ENCODE peak calls at places on chromosome 7, in eight cellular contexts. G is brain microvascular endothelial cell; V is mucosa of gallbladder; P is EH; L is Right ventricle myocardium superior; Y is stimulated activated naive B cell treated with anti-CD40 and anti-IgM and Interleukin-4, amounts not matched to agents 10 μg/mL and 1 μg/mL and 100 μg/mL, for 72 hours; W is stimulated activated CD4-positive, alpha-beta T cell treated with anti-CD3 and anti-CD28 coated beads, Interleukin-12 subunit alpha, Interleukin-12 subunit beta, amount 100 ng/mL, for 24 hours; M is LHCN-M2. I is an unnamed sample.

GRCh38 chr7:19773361-19773760 is at the start of gene TMEM196:
- DNase-seq in G (no peak), V (no peak), P (no peak), L (no peak), Y (no peak), W (no peak), M (no peak), I (no peak)

GRCh38 chr7:121334875-121335648 is 6.3 kb downstream of the WNT16 start:
- DNase-seq in G (no peak), V (no peak), P (peak), L (no peak), Y (no peak), W (no peak), M (no peak), I (no peak)

GRCh38 chr7:9719303-9719702 is 1254.4 kb upstream of the PHF14 start:
- DNase-seq in G (no peak), V (no peak), P (no peak), L (no peak), Y (no peak), W (no peak), M (no peak), I (no peak)

GRCh38 chr7:43244232-43244631 is 131.8 kb downstream of the HECW1 start:
- DNase-seq in G (no peak), V (no peak), P (peak), L (no peak), Y (no peak), W (no peak), M (no peak), I (no peak)

GRCh38 chr7:12130664-12131063 is 80.4 kb upstream of the TMEM106B start:
- DNase-seq in G (no peak), V (no peak), P (peak), L (no peak), Y (no peak), W (no peak), M (no peak), I (no peak)

GRCh38 chr7:52897708-52898107 is 137.7 kb upstream of the POM121L12 start:
- DNase-seq in G (no peak), V (no peak), P (no peak), L (peak), Y (no peak), W (no peak), M (no peak), I (no peak)

GRCh38 chr7:25614415-25614814 is 386.1 kb upstream of the NPVF start:
- DNase-seq in G (no peak), V (no peak), P (no peak), L (no peak), Y (no peak), W (no peak), M (no peak), I (no peak)

GRCh38 chr7:15628876-15629275 is 57.6 kb downstream of the MEOX2 start:
- DNase-seq in G (no peak), V (no peak), P (no peak), L (no peak), Y (no peak), W (no peak), M (peak), I (no peak)

GRCh38 chr7:95917622-95918021 is 145.3 kb downstream of the DYNC1I1 start:
- DNase-seq in G (no peak), V (no peak), P (no peak), L (no peak), Y (no peak), W (no peak), M (no peak), I (no peak)

GRCh38 chr7:107898997-107899594 is 8.1 kb downstream of the DLD start:
- DNase-seq in G (no peak), V (no peak), P (no peak), L (no peak), Y (no peak), W (no peak), M (no peak), I (no peak)

GRCh38 chr7:80199072-80199471 is 64.4 kb downstream of the GNAI1 start:
- DNase-seq in G (no peak), V (no peak), P (no peak), L (no peak), Y (no peak), W (no peak), M (no peak), I (no peak)

GRCh38 chr7:130491841-130492518 is at the start of gene MEST:
- DNase-seq in G (no peak), V (no peak), P (peak), L (no peak), Y (no peak), W (no peak), M (peak), I (no peak)

GRCh38 chr7:85479918-85480658 is 293.2 kb upstream of the SEMA3D start:
- DNase-seq in G (no peak), V (no peak), P (peak), L (no peak), Y (no peak), W (no peak), M (no peak), I (no peak)

GRCh38 chr7:106858618-106859532 is 6.2 kb upstream of the PIK3CG start:
- DNase-seq in G (no peak), V (peak), P (peak), L (peak), Y (no peak), W (no peak), M (no peak), I (no peak)

GRCh38 chr7:30988346-30989005 is 24.7 kb downstream of the GHRHR start:
- DNase-seq in G (no peak), V (peak), P (peak), L (peak), Y (no peak), W (no peak), M (peak), I (no peak)

GRCh38 chr7:122269241-122269640 is 35.3 kb downstream of the FEZF1 start:
- DNase-seq in G (no peak), V (no peak), P (no peak), L (no peak), Y (no peak), W (no peak), M (no peak), I (no peak)

GRCh38 chr7:152312316-152312715 is 123.5 kb downstream of the KMT2C start:
- DNase-seq in G (peak), V (no peak), P (peak), L (no peak), Y (no peak), W (no peak), M (peak), I (no peak)

GRCh38 chr7:20459411-20459810 is 128.7 kb downstream of the ITGB8 start:
- DNase-seq in G (no peak), V (no peak), P (no peak), L (no peak), Y (no peak), W (no peak), M (no peak), I (no peak)

GRCh38 chr7:20298486-20298901 is 32.2 kb upstream of the ITGB8 start:
- DNase-seq in G (no peak), V (no peak), P (no peak), L (no peak), Y (no peak), W (no peak), M (peak), I (peak)

GRCh38 chr7:33517191-33517590 is 387.8 kb downstream of the BBS9 start:
- DNase-seq in G (no peak), V (no peak), P (no peak), L (no peak), Y (no peak), W (no peak), M (no peak), I (no peak)

GRCh38 chr7:112887-113286 is 79.5 kb upstream of the FAM20C start:
- DNase-seq in G (no peak), V (no peak), P (no peak), L (no peak), Y (no peak), W (no peak), M (no peak), I (no peak)

GRCh38 chr7:121872831-121873764 is at the start of gene PTPRZ1:
- DNase-seq in G (no peak), V (no peak), P (peak), L (peak), Y (no peak), W (no peak), M (peak), I (peak)

GRCh38 chr7:148699024-148699771 is 495 bp downstream of the CUL1 start:
- DNase-seq in G (no peak), V (peak), P (peak), L (peak), Y (peak), W (peak), M (peak), I (peak)

GRCh38 chr7:6443372-6443941 is 4.3 kb downstream of the DAGLB start:
- DNase-seq in G (peak), V (no peak), P (peak), L (no peak), Y (no peak), W (no peak), M (peak), I (no peak)